ENCODE peak calls at places on chromosomes 3 and 15, in five cellular contexts. S, L, C, R and X are unnamed samples.

GRCh38 chr3:38746641-38747040 is 69.4 kb downstream of the SCN10A start:
- DNase-seq in R (no peak), L (no peak), C (no peak), S (no peak), X (no peak)

GRCh38 chr3:72655151-72655551 is 193.1 kb downstream of the SHQ1 start:
- DNase-seq in L (no peak), R (peak; percentile 89), C (no peak), S (no peak), X (no peak)

GRCh38 chr3:126197854-126198584 is 17.6 kb upstream of the ALDH1L1 start:
- DNase-seq in L (peak; percentile 60), S (peak; percentile 55), C (peak; percentile 80), R (peak; percentile 63), X (peak; percentile 67)

GRCh38 chr3:193970773-193971206 is 165.2 kb upstream of the HES1 start:
- DNase-seq in R (no peak), L (peak; percentile 40), S (no peak), C (no peak), X (no peak)

GRCh38 chr3:24373198-24373959 is 121.3 kb downstream of the THRB start:
- DNase-seq in R (no peak), L (no peak), C (peak; percentile 30), S (no peak), X (no peak)

GRCh38 chr3:169334994-169335393 is 328.5 kb downstream of the MECOM start:
- DNase-seq in C (no peak), R (no peak), S (no peak), L (no peak), X (no peak)

GRCh38 chr3:192879346-192880031 is 38.2 kb downstream of the MB21D2 start:
- DNase-seq in S (no peak), C (peak; percentile 79), L (no peak), R (peak; percentile 57), X (peak; percentile 89)

GRCh38 chr3:177196473-177197040 is 725 bp downstream of the TBL1XR1 start:
- DNase-seq in S (peak; percentile 55), R (peak; percentile 68), C (peak; percentile 49), L (peak; percentile 72), X (no peak)

GRCh38 chr3:123081718-123082369 is 15.0 kb downstream of the PDIA5 start:
- DNase-seq in C (no peak), R (no peak), L (no peak), S (no peak), X (no peak)

GRCh38 chr3:160479376-160479775 is 29.8 kb upstream of the TRIM59 start:
- DNase-seq in S (no peak), C (no peak), R (no peak), L (no peak), X (no peak)

GRCh38 chr3:160478338-160478737 is 28.8 kb upstream of the TRIM59 start:
- DNase-seq in R (no peak), C (peak; percentile 16), L (no peak), S (no peak), X (no peak)

GRCh38 chr3:160475889-160476288 is 26.3 kb upstream of the TRIM59 start:
- DNase-seq in C (no peak), S (no peak), R (no peak), L (no peak), X (no peak)

GRCh38 chr3:160475153-160475552 is 25.6 kb upstream of the TRIM59 start:
- DNase-seq in C (no peak), S (no peak), R (no peak), L (no peak), X (no peak)

GRCh38 chr3:160477750-160478149 is 28.2 kb upstream of the TRIM59 start:
- DNase-seq in L (no peak), C (no peak), R (no peak), S (no peak), X (no peak)
- H3K4me2 ChIP-seq in L (no peak overlapping the region), C (no peak overlapping the region), R (no peak overlapping the region), S (no peak overlapping the region), X (no peak overlapping the region)

GRCh38 chr15:58988011-58988785 is 735 bp downstream of the RNF111 start:
- DNase-seq in R (peak; percentile 87), S (peak; percentile 68), L (peak; percentile 43), C (peak; percentile 85), X (no peak)
- TF ChIP-seq EZH2phosphoT487 in R (no peak), S (no peak), L (no peak), C (no peak), X (no peak)

GRCh38 chr3:136276049-136276755 is 26.1 kb downstream of the PCCB start:
- DNase-seq in R (no peak), S (no peak), L (no peak), C (no peak), X (no peak)
- H3K4me2 ChIP-seq in R (no peak overlapping the region), S (no peak overlapping the region), L (no peak overlapping the region), C (no peak overlapping the region), X (no peak overlapping the region)

GRCh38 chr3:53800041-53800440 is 46.2 kb downstream of the CHDH start:
- DNase-seq in L (no peak), R (no peak), S (no peak), C (no peak), X (no peak)
- TF ChIP-seq EZH2phosphoT487 in L (no peak), R (no peak), S (no peak), C (no peak), X (no peak)

GRCh38 chr3:171876651-171877272 is 33.6 kb downstream of the TMEM212 start:
- DNase-seq in C (peak; percentile 32), L (no peak), R (no peak), S (no peak), X (no peak)
- H3K4me2 ChIP-seq in C (peak overlapping the region; percentile 4), L (no peak overlapping the region), R (no peak overlapping the region), S (no peak overlapping the region), X (no peak overlapping the region)

DNA sequence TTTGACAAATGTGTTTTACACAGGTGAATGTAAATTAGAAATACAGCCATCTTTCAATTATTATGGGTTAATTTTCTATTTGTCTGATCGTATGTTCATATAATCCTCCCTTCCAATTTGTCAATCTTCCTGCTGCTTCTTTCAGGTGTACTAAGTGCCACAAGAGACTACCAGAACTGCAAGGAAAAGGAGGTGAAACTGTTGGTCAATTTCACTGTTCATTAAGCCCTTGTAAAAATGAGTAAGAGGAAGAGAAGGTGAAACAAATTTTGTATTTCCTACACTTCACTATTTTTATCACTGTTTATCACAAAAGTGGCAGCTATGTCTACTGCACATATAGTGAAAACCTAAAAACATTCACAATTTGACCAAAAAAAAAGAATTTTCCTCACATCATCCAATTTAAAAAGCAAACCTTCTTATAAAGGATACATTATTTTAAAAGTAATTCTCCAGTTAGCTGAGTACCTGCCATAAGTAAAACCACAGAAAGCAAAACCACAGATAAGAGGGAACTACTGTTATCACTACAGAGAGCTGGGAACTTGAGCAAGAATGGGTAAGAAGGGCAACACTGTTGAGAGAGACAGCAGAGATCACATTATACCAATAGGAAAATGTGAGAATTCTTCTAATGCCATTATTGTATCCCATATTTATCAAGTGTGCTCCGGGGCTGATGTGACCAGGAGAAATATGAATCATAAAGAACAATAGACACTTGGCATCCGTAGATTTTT is 163.0 kb downstream of the TBC1D5 start:
- DNase-seq in R (no peak), L (peak; percentile 57), S (no peak), C (no peak), X (no peak)
- TF ChIP-seq EZH2phosphoT487 in R (no peak), L (no peak), S (no peak), C (no peak), X (no peak)

GRCh38 chr15:26081758-26082068 is 218.6 kb upstream of the ATP10A start:
- DNase-seq in S (no peak), C (no peak), L (no peak), R (no peak), X (no peak)

GRCh38 chr15:26087395-26087794 is 224.3 kb upstream of the ATP10A start:
- DNase-seq in C (no peak), R (no peak), S (no peak), L (no peak), X (no peak)

GRCh38 chr15:26082069-26082832 is 219.1 kb upstream of the ATP10A start:
- DNase-seq in L (peak; percentile 93), R (peak; percentile 98), S (peak; percentile 89), C (peak; percentile 98), X (no peak)

GRCh38 chr15:26083457-26084350 is 220.6 kb upstream of the ATP10A start:
- DNase-seq in S (peak; percentile 26), L (no peak), R (no peak), C (no peak), X (no peak)

GRCh38 chr15:26082833-26083174 is 219.7 kb upstream of the ATP10A start:
- DNase-seq in S (no peak), L (no peak), R (no peak), C (no peak), X (no peak)
- H3K4me2 ChIP-seq in S (peak overlapping the region; percentile 58), L (peak overlapping the region; percentile 74), R (peak overlapping the region; percentile 83), C (peak overlapping the region; percentile 75), X (no peak overlapping the region)

GRCh38 chr3:146817705-146818104 is 212.6 kb upstream of the PLSCR5 start:
- DNase-seq in L (no peak), R (peak; percentile 22), C (no peak), S (no peak), X (peak; percentile 26)

GRCh38 chr3:146823622-146824021 is 218.5 kb upstream of the PLSCR5 start:
- DNase-seq in L (no peak), C (no peak), R (no peak), S (no peak), X (no peak)

GRCh38 chr3:146818301-146818700 is 213.2 kb upstream of the PLSCR5 start:
- DNase-seq in C (no peak), S (no peak), R (no peak), L (no peak), X (no peak)

GRCh38 chr3:146814601-146815315 is 209.6 kb upstream of the PLSCR5 start:
- DNase-seq in S (no peak), R (no peak), C (no peak), L (no peak), X (no peak)

DNA sequence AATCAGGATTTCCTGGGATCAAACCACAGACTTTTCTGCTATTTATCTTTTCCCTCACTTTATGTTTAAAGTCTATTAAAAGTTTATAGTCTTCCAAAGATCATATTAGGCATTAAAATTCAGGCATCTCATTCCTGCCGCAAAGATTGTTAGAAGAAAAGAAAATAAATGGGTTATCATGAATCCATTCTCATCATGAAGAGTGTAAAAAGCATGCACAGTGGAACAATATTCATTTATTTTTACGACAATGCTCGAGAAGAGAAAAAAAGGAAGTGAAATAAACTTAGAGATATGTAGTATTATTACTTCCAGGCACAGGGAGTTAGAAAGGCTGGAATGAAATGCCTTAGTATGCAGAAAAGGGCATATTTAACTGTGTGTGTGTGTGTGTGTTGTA is 213.7 kb upstream of the PLSCR5 start:
- DNase-seq in S (no peak), C (no peak), R (no peak), L (no peak), X (no peak)
- TF ChIP-seq EZH2phosphoT487 in S (no peak), C (no peak), R (no peak), L (no peak), X (no peak)

DNA sequence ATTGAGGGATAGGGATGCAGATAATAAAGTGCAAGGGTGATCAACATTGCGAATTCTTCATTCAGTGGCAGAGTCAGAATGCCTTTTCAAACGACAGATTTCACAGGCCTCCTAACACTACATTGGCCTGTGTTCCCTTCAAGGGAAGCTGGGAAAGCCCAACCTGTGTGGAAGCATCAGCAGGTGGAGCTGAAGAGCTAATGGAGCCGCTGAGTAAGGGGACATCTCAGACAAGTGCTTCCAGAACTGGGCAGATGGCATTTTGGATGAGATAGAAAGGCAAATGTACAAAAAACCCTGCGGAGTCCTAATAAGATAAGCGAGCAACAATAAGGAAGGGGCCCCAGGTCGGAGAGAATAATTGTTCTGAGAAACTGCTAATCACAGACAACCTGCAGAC is 8.5 kb upstream of the SLC24A5 start:
- DNase-seq in R (peak; percentile 73), C (peak; percentile 46), L (no peak), S (peak; percentile 11), X (peak; percentile 0)
- H3K4me2 ChIP-seq in R (no peak overlapping the region), C (no peak overlapping the region), L (no peak overlapping the region), S (no peak overlapping the region), X (no peak overlapping the region)